ENCODE peak calls at places on chromosomes 11 and 22, in five cellular contexts. D, C, U, I and Y are unnamed samples.

GRCh38 chr11:17612221-17613188 is 65.4 kb downstream of the OTOG start:
- DNase-seq in C (no peak), U (no peak), I (peak; percentile 28), D (peak; percentile 15), Y (peak; percentile 81)

GRCh38 chr11:31872074-31872440 is 60.9 kb upstream of the PAX6 start:
- DNase-seq in D (no peak), U (peak; percentile 16), I (no peak), C (no peak), Y (no peak)

GRCh38 chr11:626475-627272 is at the start of gene SCT:
- DNase-seq in D (no peak), I (peak; percentile 37), U (no peak), C (no peak), Y (no peak)

GRCh38 chr11:93772123-93772522 is 12.0 kb upstream of the MED17 start:
- DNase-seq in I (no peak), U (peak; percentile 5), C (no peak), D (no peak), Y (no peak)

GRCh38 chr11:78365381-78365792 is 52.2 kb downstream of the GAB2 start:
- DNase-seq in C (no peak), U (peak; percentile 87), D (no peak), I (peak; percentile 45), Y (no peak)

GRCh38 chr11:26268980-26269660 is 62.8 kb upstream of the ANO3 start:
- DNase-seq in D (no peak), U (no peak), I (no peak), C (no peak), Y (no peak)

GRCh38 chr11:92663539-92663938 is 305.9 kb upstream of the MTNR1B start:
- DNase-seq in U (peak; percentile 50), C (no peak), I (no peak), D (no peak), Y (no peak)

GRCh38 chr11:110026823-110027626 is 66.2 kb upstream of the ZC3H12C start:
- DNase-seq in D (no peak), U (no peak), C (no peak), I (no peak), Y (no peak)

GRCh38 chr11:22472306-22472705 is 134.1 kb downstream of the SLC17A6 start:
- DNase-seq in D (no peak), U (no peak), C (no peak), I (no peak), Y (no peak)

GRCh38 chr11:74370122-74370521 is 28.1 kb downstream of the PGM2L1 start:
- DNase-seq in D (no peak), I (no peak), C (no peak), U (no peak), Y (no peak)

GRCh38 chr11:102111787-102112653 is 1.8 kb downstream of the YAP1 start:
- DNase-seq in C (no peak), U (peak; percentile 90), D (peak; percentile 64), I (no peak), Y (peak; percentile 89)

GRCh38 chr11:130916910-130917309 is 631 bp upstream of the SNX19 start:
- DNase-seq in C (no peak), D (no peak), I (no peak), U (no peak), Y (no peak)

GRCh38 chr11:27699926-27700350 is 317 bp downstream of the BDNF start:
- DNase-seq in C (peak; percentile 59), D (no peak), U (no peak), I (peak; percentile 45), Y (no peak)

GRCh38 chr22:44404341-44405020 is 91.7 kb upstream of the SHISAL1 start:
- DNase-seq in U (no peak), I (no peak), D (no peak), C (peak; percentile 30), Y (no peak)

GRCh38 chr22:50728523-50728931 is 9.5 kb upstream of the ACR start:
- DNase-seq in U (no peak), D (no peak), I (peak; percentile 34), C (peak; percentile 51), Y (no peak)

GRCh38 chr11:126914941-126915340 is 85.6 kb downstream of the KIRREL3 start:
- DNase-seq in D (no peak), C (no peak), U (peak; percentile 80), I (no peak), Y (no peak)

GRCh38 chr11:133903875-133904817 is 52.6 kb downstream of the IGSF9B start:
- DNase-seq in U (no peak), C (peak; percentile 2), D (no peak), I (peak; percentile 10), Y (no peak)

GRCh38 chr22:17964153-17964552 is 60.2 kb downstream of the MICAL3 start:
- DNase-seq in I (no peak), U (peak; percentile 57), C (no peak), D (no peak), Y (no peak)

GRCh38 chr22:36384766-36385400 is 2.9 kb downstream of the MYH9 start:
- DNase-seq in U (peak; percentile 50), I (no peak), C (no peak), D (no peak), Y (no peak)

GRCh38 chr22:36387664-36387913 is 178 bp downstream of the MYH9 start:
- DNase-seq in C (no peak), D (no peak), U (no peak), I (no peak), Y (no peak)

GRCh38 chr22:36386351-36386899 is 1.3 kb downstream of the MYH9 start:
- DNase-seq in D (peak; percentile 71), U (peak; percentile 44), I (peak; percentile 66), C (peak; percentile 79), Y (no peak)

GRCh38 chr22:36386900-36387663 is 685 bp downstream of the MYH9 start:
- DNase-seq in C (peak; percentile 93), D (peak; percentile 78), U (peak; percentile 30), I (peak; percentile 92), Y (no peak)

DNA sequence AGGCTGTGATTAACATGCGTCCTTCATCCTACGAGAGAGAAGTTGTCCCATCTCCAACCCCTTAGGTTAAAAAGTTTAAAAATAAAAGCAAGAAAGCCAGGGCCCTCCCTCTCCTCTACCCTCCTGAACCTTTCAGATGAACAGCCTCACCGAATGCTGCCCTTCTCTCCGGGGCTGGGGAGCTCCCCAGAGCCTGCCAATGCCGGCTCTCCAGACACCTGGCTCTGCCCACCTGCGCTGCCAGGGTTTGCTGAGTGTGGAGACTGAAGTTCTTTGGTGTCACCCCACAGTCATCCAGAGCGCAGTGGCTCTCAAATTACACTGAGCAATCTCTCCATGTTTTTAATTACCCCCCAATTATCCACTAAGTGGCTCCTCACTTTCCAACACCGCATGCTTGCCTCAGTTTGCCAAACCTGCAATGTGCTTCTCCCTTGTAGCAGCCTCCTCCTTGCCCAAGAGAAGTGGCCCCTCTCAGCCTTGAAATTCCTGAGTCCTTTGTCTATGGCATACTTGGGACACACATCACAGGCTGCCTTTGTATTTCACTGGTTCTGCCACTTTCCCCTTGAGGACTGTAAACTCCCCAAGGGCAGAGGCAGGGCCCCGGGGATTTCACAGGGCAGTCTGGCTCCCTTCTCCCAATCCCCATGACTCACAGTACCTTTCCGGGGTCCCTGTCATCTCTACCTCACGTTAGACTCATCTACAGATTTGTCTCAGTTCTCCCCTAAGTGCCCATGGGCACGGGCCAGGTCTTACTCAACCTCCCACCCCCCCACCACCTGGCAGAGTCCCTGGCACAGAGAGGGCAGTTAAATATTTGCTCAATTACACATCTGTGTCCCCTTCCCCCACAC is 2.0 kb downstream of the MYH9 start:
- DNase-seq in C (peak; percentile 88), I (peak; percentile 78), D (peak; percentile 58), U (peak; percentile 48), Y (no peak)
- H3K4me1 ChIP-seq in C (peaks cover 58% of the 10 kb centered on the region), I (peaks cover 66% of the 10 kb centered on the region), D (peaks cover 12% of the 10 kb centered on the region), U (peaks cover 9% of the 10 kb centered on the region), Y (peaks cover 62% of the 10 kb centered on the region)

GRCh38 chr22:37870273-37870672 is 21.1 kb downstream of the EIF3L start:
- DNase-seq in I (no peak), D (no peak), C (no peak), U (peak; percentile 50), Y (no peak)
- H3K36me3 ChIP-seq in I (peaks cover 98% of the 10 kb centered on the region), D (peaks cover 39% of the 10 kb centered on the region), C (peaks cover 96% of the 10 kb centered on the region), U (peaks cover 22% of the 10 kb centered on the region), Y (peaks cover 84% of the 10 kb centered on the region)

DNA sequence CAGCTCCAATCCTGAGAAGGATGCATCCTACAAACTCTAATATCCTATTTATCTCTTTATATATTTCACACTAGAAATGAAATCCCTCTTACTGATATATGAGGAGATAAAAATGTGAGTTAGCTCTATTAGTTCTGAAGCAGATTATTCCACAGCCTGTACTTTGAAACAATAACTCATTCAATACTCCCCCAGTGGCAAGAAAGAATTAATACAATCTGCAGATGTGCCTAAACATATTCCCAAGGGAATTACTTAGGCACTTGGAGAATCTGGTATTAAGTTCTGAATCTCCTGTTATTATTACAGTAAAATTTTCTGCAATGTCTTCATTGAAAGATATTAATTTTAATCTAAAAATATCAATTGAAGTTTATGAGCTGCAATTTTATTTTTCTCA is 59.4 kb downstream of the DDI1 start:
- DNase-seq in I (no peak), D (no peak), U (no peak), C (no peak), Y (no peak)
- TF ChIP-seq CTCF in I (no peak), D (no peak), U (no peak), C (no peak), Y (no peak)

GRCh38 chr11:70067036-70067435 is 11.1 kb upstream of the ANO1 start:
- DNase-seq in C (no peak), U (no peak), D (peak; percentile 10), I (no peak), Y (peak; percentile 55)
- H3K4me1 ChIP-seq in C (peaks cover 3% of the 10 kb centered on the region), U (no peaks in the 10 kb centered on the region), D (no peaks in the 10 kb centered on the region), I (no peaks in the 10 kb centered on the region), Y (peaks cover 22% of the 10 kb centered on the region)

DNA sequence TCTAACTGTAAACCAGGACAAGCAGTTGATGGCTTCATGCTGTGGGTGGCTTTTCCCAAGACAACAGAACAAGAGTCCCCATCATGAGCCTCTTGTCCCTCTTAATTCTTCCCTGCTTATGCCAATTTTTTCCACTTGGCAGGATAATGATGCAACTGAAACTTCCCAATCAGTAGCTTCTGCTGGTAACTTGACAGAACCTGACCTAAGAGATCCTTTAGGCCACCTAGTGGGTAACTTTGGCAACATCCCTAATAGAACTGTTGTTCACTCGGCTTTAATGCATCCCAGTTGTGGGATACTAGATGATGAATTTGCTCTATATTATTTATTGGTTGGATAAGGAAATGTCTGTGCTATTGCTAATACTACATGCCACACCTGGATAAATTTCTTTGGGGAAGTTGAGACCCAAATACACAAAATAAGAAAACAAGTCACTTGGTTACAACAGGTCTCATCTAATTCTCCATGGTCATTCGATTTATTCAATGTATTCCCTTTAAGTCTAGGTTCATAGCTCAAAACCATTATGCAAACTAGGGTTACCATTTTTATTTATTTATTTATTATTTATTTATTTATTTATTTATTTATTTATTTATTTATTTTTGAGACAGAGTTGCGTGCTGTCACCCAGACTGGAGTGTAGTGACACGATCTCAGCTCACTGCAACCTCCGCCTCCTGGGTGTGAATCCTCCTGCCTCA is 41.4 kb upstream of the NFAM1 start:
- DNase-seq in C (no peak), U (peak; percentile 41), D (peak; percentile 35), I (no peak), Y (no peak)
- H3K36me3 ChIP-seq in C (no peaks in the 10 kb centered on the region), U (no peaks in the 10 kb centered on the region), D (no peaks in the 10 kb centered on the region), I (no peaks in the 10 kb centered on the region), Y (no peaks in the 10 kb centered on the region)

GRCh38 chr22:23533328-23533762 is 46.7 kb downstream of the IGLL1 start:
- DNase-seq in I (peak; percentile 44), U (peak; percentile 19), D (no peak), C (peak; percentile 63), Y (no peak)
- TF ChIP-seq CTCF in I (no peak), U (no peak), D (no peak), C (peak; percentile 12), Y (no peak)

GRCh38 chr11:68460741-68461283 is at the start of gene PPP6R3:
- DNase-seq in I (no peak), U (no peak), D (no peak), C (no peak), Y (no peak)
- H3K4me1 ChIP-seq in I (peaks cover 49% of the 10 kb centered on the region), U (peaks cover 2% of the 10 kb centered on the region), D (peaks cover 12% of the 10 kb centered on the region), C (peaks cover 42% of the 10 kb centered on the region), Y (peaks cover 44% of the 10 kb centered on the region)